ENCODE peak calls at places on chromosomes 13 and 19, in ten cellular contexts. One of them, this sample, is unnamed. For H3K27me3, the result is how much of the 10 kb centered on the place peaks cover.

GRCh38 chr19:19004144-19004543 is 29.2 kb downstream of the SUGP2 start:
- DNase-seq in transverse colon: no peak
- DNase-seq in uterus: no peak
- DNase-seq in heart left ventricle: no peak
- DNase-seq in testis: no peak
- DNase-seq in stomach: no peak
- DNase-seq in IMR-90: no peak
- DNase-seq in tibial nerve: no peak
- DNase-seq in right lobe of liver: no peak
- DNase-seq in GM12878: no peak
- DNase-seq in this sample: no peak

GRCh38 chr19:37989855-37990254 is 82.8 kb downstream of the SIPA1L3 start:
- DNase-seq in transverse colon: no peak
- DNase-seq in uterus: no peak
- DNase-seq in heart left ventricle: no peak
- DNase-seq in testis: no peak
- DNase-seq in stomach: no peak
- DNase-seq in IMR-90: no peak
- DNase-seq in tibial nerve: no peak
- DNase-seq in right lobe of liver: no peak
- DNase-seq in GM12878: no peak
- DNase-seq in this sample: no peak

GRCh38 chr13:99870541-99870940 is 101.0 kb downstream of the ZIC5 start:
- DNase-seq in transverse colon: no peak
- DNase-seq in uterus: no peak
- DNase-seq in heart left ventricle: no peak
- DNase-seq in testis: no peak
- DNase-seq in stomach: no peak
- DNase-seq in IMR-90: no peak
- DNase-seq in tibial nerve: no peak
- DNase-seq in right lobe of liver: no peak
- DNase-seq in GM12878: no peak
- DNase-seq in this sample: no peak

GRCh38 chr13:46728777-46729176 is 68.2 kb downstream of the ESD start:
- DNase-seq in transverse colon: no peak
- DNase-seq in uterus: no peak
- DNase-seq in heart left ventricle: no peak
- DNase-seq in testis: no peak
- DNase-seq in stomach: no peak
- DNase-seq in IMR-90: no peak
- DNase-seq in tibial nerve: no peak
- DNase-seq in right lobe of liver: no peak
- DNase-seq in GM12878: no peak
- DNase-seq in this sample: no peak

GRCh38 chr19:17873661-17874422 is 2.1 kb downstream of the SLC5A5 start:
- DNase-seq in transverse colon: peak
- DNase-seq in uterus: no peak
- DNase-seq in heart left ventricle: no peak
- DNase-seq in testis: peak
- DNase-seq in stomach: peak
- DNase-seq in IMR-90: no peak
- DNase-seq in tibial nerve: no peak
- DNase-seq in right lobe of liver: no peak
- DNase-seq in GM12878: no peak
- DNase-seq in this sample: peak

GRCh38 chr19:55063492-55063843 is 520 bp upstream of the RDH13 start:
- DNase-seq in transverse colon: no peak
- DNase-seq in uterus: no peak
- DNase-seq in heart left ventricle: peak
- DNase-seq in testis: no peak
- DNase-seq in stomach: no peak
- DNase-seq in IMR-90: no peak
- DNase-seq in tibial nerve: no peak
- DNase-seq in right lobe of liver: no peak
- DNase-seq in GM12878: no peak
- DNase-seq in this sample: no peak

GRCh38 chr13:112774448-112774792 is 84.6 kb downstream of the ATP11A start:
- DNase-seq in transverse colon: no peak
- DNase-seq in uterus: no peak
- DNase-seq in heart left ventricle: no peak
- DNase-seq in testis: no peak
- DNase-seq in stomach: no peak
- DNase-seq in IMR-90: no peak
- DNase-seq in tibial nerve: no peak
- DNase-seq in right lobe of liver: no peak
- DNase-seq in GM12878: no peak
- DNase-seq in this sample: no peak

GRCh38 chr13:68745517-68745916 is 1362.1 kb upstream of the ATXN8OS start:
- DNase-seq in transverse colon: no peak
- DNase-seq in uterus: no peak
- DNase-seq in heart left ventricle: no peak
- DNase-seq in testis: no peak
- DNase-seq in stomach: no peak
- DNase-seq in IMR-90: no peak
- DNase-seq in tibial nerve: no peak
- DNase-seq in right lobe of liver: no peak
- DNase-seq in GM12878: no peak
- DNase-seq in this sample: no peak

GRCh38 chr13:29925457-29925856 is 75.0 kb upstream of the UBL3 start:
- DNase-seq in transverse colon: peak
- DNase-seq in uterus: peak
- DNase-seq in heart left ventricle: no peak
- DNase-seq in testis: peak
- DNase-seq in stomach: peak
- DNase-seq in IMR-90: peak
- DNase-seq in tibial nerve: peak
- DNase-seq in right lobe of liver: peak
- DNase-seq in GM12878: no peak
- DNase-seq in this sample: peak

GRCh38 chr19:6890938-6891337 is 3.6 kb downstream of the ADGRE1 start:
- DNase-seq in transverse colon: no peak
- DNase-seq in uterus: no peak
- DNase-seq in heart left ventricle: no peak
- DNase-seq in testis: no peak
- DNase-seq in stomach: no peak
- DNase-seq in IMR-90: no peak
- DNase-seq in tibial nerve: no peak
- DNase-seq in right lobe of liver: no peak
- DNase-seq in GM12878: no peak
- DNase-seq in this sample: no peak

GRCh38 chr13:88005188-88005587 is 334.0 kb downstream of the SLITRK5 start:
- DNase-seq in transverse colon: no peak
- DNase-seq in uterus: no peak
- DNase-seq in heart left ventricle: no peak
- DNase-seq in testis: no peak
- DNase-seq in stomach: no peak
- DNase-seq in IMR-90: no peak
- DNase-seq in tibial nerve: no peak
- DNase-seq in right lobe of liver: no peak
- DNase-seq in GM12878: no peak
- DNase-seq in this sample: no peak

GRCh38 chr13:34224877-34225276 is 406.9 kb downstream of the RFC3 start:
- DNase-seq in transverse colon: no peak
- DNase-seq in uterus: no peak
- DNase-seq in heart left ventricle: no peak
- DNase-seq in testis: peak
- DNase-seq in stomach: no peak
- DNase-seq in IMR-90: no peak
- DNase-seq in tibial nerve: no peak
- DNase-seq in right lobe of liver: no peak
- DNase-seq in GM12878: no peak
- DNase-seq in this sample: peak

GRCh38 chr13:61700663-61701062 is 285.0 kb upstream of the PCDH20 start:
- DNase-seq in transverse colon: no peak
- DNase-seq in uterus: no peak
- DNase-seq in heart left ventricle: no peak
- DNase-seq in testis: no peak
- DNase-seq in stomach: no peak
- DNase-seq in IMR-90: no peak
- DNase-seq in tibial nerve: no peak
- DNase-seq in right lobe of liver: no peak
- DNase-seq in GM12878: no peak
- DNase-seq in this sample: no peak

GRCh38 chr13:100528353-100528752 is 60.2 kb downstream of the GGACT start:
- DNase-seq in transverse colon: no peak
- DNase-seq in uterus: no peak
- DNase-seq in heart left ventricle: no peak
- DNase-seq in testis: no peak
- DNase-seq in stomach: no peak
- DNase-seq in IMR-90: no peak
- DNase-seq in tibial nerve: no peak
- DNase-seq in right lobe of liver: peak
- DNase-seq in GM12878: no peak
- DNase-seq in this sample: no peak

GRCh38 chr19:14979136-14979497 is 547 bp downstream of the SLC1A6 start:
- DNase-seq in transverse colon: no peak
- DNase-seq in uterus: no peak
- DNase-seq in heart left ventricle: no peak
- DNase-seq in testis: peak
- DNase-seq in stomach: no peak
- DNase-seq in IMR-90: no peak
- DNase-seq in tibial nerve: no peak
- DNase-seq in right lobe of liver: no peak
- DNase-seq in GM12878: no peak
- DNase-seq in this sample: no peak

GRCh38 chr13:33799950-33800592 is 17.9 kb upstream of the RFC3 start:
- DNase-seq in transverse colon: no peak
- DNase-seq in uterus: no peak
- DNase-seq in heart left ventricle: no peak
- DNase-seq in testis: no peak
- DNase-seq in stomach: no peak
- DNase-seq in IMR-90: peak
- DNase-seq in tibial nerve: no peak
- DNase-seq in right lobe of liver: no peak
- DNase-seq in GM12878: no peak
- DNase-seq in this sample: no peak

GRCh38 chr19:33394723-33395560 is 21.4 kb downstream of the CEBPG start:
- DNase-seq in transverse colon: no peak
- DNase-seq in uterus: peak
- DNase-seq in heart left ventricle: peak
- DNase-seq in testis: no peak
- DNase-seq in stomach: no peak
- DNase-seq in IMR-90: no peak
- DNase-seq in tibial nerve: no peak
- DNase-seq in right lobe of liver: peak
- DNase-seq in GM12878: no peak
- DNase-seq in this sample: no peak

GRCh38 chr13:24076124-24076523 is 84.4 kb upstream of the SPATA13 start:
- DNase-seq in transverse colon: peak
- DNase-seq in uterus: no peak
- DNase-seq in heart left ventricle: no peak
- DNase-seq in testis: no peak
- DNase-seq in stomach: peak
- DNase-seq in IMR-90: no peak
- DNase-seq in tibial nerve: no peak
- DNase-seq in right lobe of liver: peak
- DNase-seq in GM12878: no peak
- DNase-seq in this sample: peak
- TF ChIP-seq CTCF in transverse colon: no peak
- TF ChIP-seq CTCF in uterus: no peak
- TF ChIP-seq CTCF in heart left ventricle: no peak
- TF ChIP-seq CTCF in testis: no peak
- TF ChIP-seq CTCF in stomach: no peak
- TF ChIP-seq CTCF in IMR-90: no peak
- TF ChIP-seq CTCF in tibial nerve: no peak
- TF ChIP-seq CTCF in right lobe of liver: no peak
- TF ChIP-seq CTCF in GM12878: no peak
- TF ChIP-seq CTCF in this sample: no peak

GRCh38 chr19:1676351-1677266 is 24.2 kb upstream of the TCF3 start:
- DNase-seq in transverse colon: no peak
- DNase-seq in uterus: no peak
- DNase-seq in heart left ventricle: peak
- DNase-seq in testis: no peak
- DNase-seq in stomach: no peak
- DNase-seq in IMR-90: no peak
- DNase-seq in tibial nerve: no peak
- DNase-seq in right lobe of liver: no peak
- DNase-seq in GM12878: no peak
- DNase-seq in this sample: no peak
- H3K27me3 ChIP-seq in transverse colon: half or more
- H3K27me3 ChIP-seq in uterus: under half
- H3K27me3 ChIP-seq in heart left ventricle: half or more
- H3K27me3 ChIP-seq in testis: under half
- H3K27me3 ChIP-seq in stomach: half or more
- H3K27me3 ChIP-seq in IMR-90: under half
- H3K27me3 ChIP-seq in tibial nerve: under half
- H3K27me3 ChIP-seq in right lobe of liver: under half
- H3K27me3 ChIP-seq in GM12878: under half
- H3K27me3 ChIP-seq in this sample: under half

DNA sequence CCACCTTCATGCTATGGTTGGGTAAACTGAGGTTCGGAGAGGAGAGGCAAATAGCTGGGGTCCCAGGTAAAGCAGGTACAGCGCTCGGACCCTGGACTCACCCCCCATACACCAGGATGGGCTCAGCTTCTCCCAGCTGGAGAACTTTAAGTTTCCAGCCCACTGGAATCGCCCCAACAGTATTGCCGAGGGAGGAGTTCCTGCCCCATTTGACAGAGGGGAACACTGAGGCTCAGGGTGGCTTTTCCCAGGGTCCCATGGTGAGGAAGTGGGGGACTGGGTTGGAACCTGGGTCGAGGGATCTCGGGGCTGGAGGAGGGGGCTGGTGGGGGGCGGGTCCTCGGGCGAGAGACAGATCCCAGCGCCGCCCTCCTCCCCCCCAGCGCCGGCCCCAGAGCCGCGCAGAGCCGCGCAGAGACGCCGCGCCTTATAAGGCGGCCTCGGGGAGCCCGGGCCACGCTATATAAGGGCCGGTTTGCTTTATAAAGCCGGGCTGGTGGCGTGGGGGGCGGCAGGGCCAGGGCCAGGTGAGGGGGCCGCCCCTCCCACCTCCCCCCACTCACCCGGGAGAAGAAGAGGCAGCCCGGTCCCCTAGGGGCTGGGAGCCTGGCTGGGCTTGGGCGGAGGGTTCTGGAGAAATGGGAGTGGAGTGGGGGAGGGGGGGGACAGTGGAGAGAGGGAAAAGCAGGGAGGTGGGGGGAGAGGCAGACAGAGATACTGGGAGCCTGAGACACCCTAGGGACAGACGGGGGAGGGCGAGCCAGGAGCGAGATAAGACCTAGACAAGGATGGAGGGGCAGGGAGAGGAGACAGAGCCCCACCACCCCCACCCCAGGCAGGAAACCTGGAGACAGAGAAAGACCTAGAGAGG is 1.1 kb downstream of the CNN1 start:
- DNase-seq in transverse colon: peak
- DNase-seq in uterus: peak
- DNase-seq in heart left ventricle: no peak
- DNase-seq in testis: peak
- DNase-seq in stomach: no peak
- DNase-seq in IMR-90: peak
- DNase-seq in tibial nerve: no peak
- DNase-seq in right lobe of liver: no peak
- DNase-seq in GM12878: no peak
- DNase-seq in this sample: no peak
- TF ChIP-seq POLR2A in transverse colon: no peak
- TF ChIP-seq POLR2A in uterus: peak
- TF ChIP-seq POLR2A in heart left ventricle: peak
- TF ChIP-seq POLR2A in testis: no peak
- TF ChIP-seq POLR2A in stomach: no peak
- TF ChIP-seq POLR2A in IMR-90: no peak
- TF ChIP-seq POLR2A in tibial nerve: no peak
- TF ChIP-seq POLR2A in right lobe of liver: no peak
- TF ChIP-seq POLR2A in GM12878: no peak
- TF ChIP-seq POLR2A in this sample: no peak

GRCh38 chr13:35804901-35805300 is 326.3 kb downstream of the DCLK1 start:
- DNase-seq in transverse colon: no peak
- DNase-seq in uterus: no peak
- DNase-seq in heart left ventricle: no peak
- DNase-seq in testis: no peak
- DNase-seq in stomach: no peak
- DNase-seq in IMR-90: peak
- DNase-seq in tibial nerve: no peak
- DNase-seq in right lobe of liver: no peak
- DNase-seq in GM12878: no peak
- DNase-seq in this sample: no peak
- TF ChIP-seq CTCF in transverse colon: no peak
- TF ChIP-seq CTCF in uterus: no peak
- TF ChIP-seq CTCF in heart left ventricle: no peak
- TF ChIP-seq CTCF in testis: no peak
- TF ChIP-seq CTCF in stomach: no peak
- TF ChIP-seq CTCF in IMR-90: no peak
- TF ChIP-seq CTCF in tibial nerve: no peak
- TF ChIP-seq CTCF in right lobe of liver: no peak
- TF ChIP-seq CTCF in GM12878: no peak
- TF ChIP-seq CTCF in this sample: no peak

This sample was measured in body of pancreas.